ENCODE peak calls at places on chromosomes 4 and X, in eight cellular contexts. One of them, this sample, is unnamed.

GRCh38 chrX:115900425-115900824 is 270.1 kb upstream of the AGTR2 start:
- DNase-seq in CD4-positive, alpha-beta T cell: no peak
- DNase-seq in osteoblast: peak; percentile 32
- DNase-seq in astrocyte: no peak
- DNase-seq in HepG2: no peak
- DNase-seq in trophoblast cell: no peak
- DNase-seq in Karpas-422: no peak
- DNase-seq in RWPE2: no peak
- DNase-seq in this sample: no peak

GRCh38 chr4:114398386-114398785 is 200.2 kb upstream of the UGT8 start:
- DNase-seq in CD4-positive, alpha-beta T cell: no peak
- DNase-seq in osteoblast: no peak
- DNase-seq in astrocyte: no peak
- DNase-seq in HepG2: no peak
- DNase-seq in trophoblast cell: no peak
- DNase-seq in Karpas-422: no peak
- DNase-seq in RWPE2: no peak
- DNase-seq in this sample: no peak

GRCh38 chrX:94365736-94366135 is 691.7 kb downstream of the FAM133A start:
- DNase-seq in CD4-positive, alpha-beta T cell: no peak
- DNase-seq in osteoblast: no peak
- DNase-seq in astrocyte: no peak
- DNase-seq in HepG2: no peak
- DNase-seq in trophoblast cell: no peak
- DNase-seq in Karpas-422: no peak
- DNase-seq in RWPE2: no peak
- DNase-seq in this sample: no peak

GRCh38 chr4:80086296-80086695 is 13.3 kb upstream of the ANTXR2 start:
- DNase-seq in CD4-positive, alpha-beta T cell: no peak
- DNase-seq in osteoblast: no peak
- DNase-seq in astrocyte: no peak
- DNase-seq in HepG2: no peak
- DNase-seq in trophoblast cell: peak; percentile 69
- DNase-seq in Karpas-422: no peak
- DNase-seq in RWPE2: no peak
- DNase-seq in this sample: no peak

GRCh38 chr4:110484767-110485166 is 8.8 kb downstream of the ENPEP start:
- DNase-seq in CD4-positive, alpha-beta T cell: no peak
- DNase-seq in osteoblast: peak; percentile 60
- DNase-seq in astrocyte: peak; percentile 93
- DNase-seq in HepG2: no peak
- DNase-seq in trophoblast cell: peak; percentile 67
- DNase-seq in Karpas-422: no peak
- DNase-seq in RWPE2: no peak
- DNase-seq in this sample: peak; percentile 60

GRCh38 chr4:138235419-138235952 is 6.7 kb downstream of the SLC7A11 start:
- DNase-seq in CD4-positive, alpha-beta T cell: no peak
- DNase-seq in osteoblast: peak; percentile 53
- DNase-seq in astrocyte: peak; percentile 92
- DNase-seq in HepG2: no peak
- DNase-seq in trophoblast cell: peak; percentile 20
- DNase-seq in Karpas-422: no peak
- DNase-seq in RWPE2: no peak
- DNase-seq in this sample: peak; percentile 32

GRCh38 chr4:7653510-7654414 is 219.0 kb upstream of the PSAPL1 start:
- DNase-seq in CD4-positive, alpha-beta T cell: no peak
- DNase-seq in osteoblast: peak; percentile 91
- DNase-seq in astrocyte: no peak
- DNase-seq in HepG2: no peak
- DNase-seq in trophoblast cell: peak; percentile 30
- DNase-seq in Karpas-422: no peak
- DNase-seq in RWPE2: no peak
- DNase-seq in this sample: no peak

GRCh38 chrX:131617182-131617581 is 73.3 kb downstream of the OR13H1 start:
- DNase-seq in CD4-positive, alpha-beta T cell: no peak
- DNase-seq in osteoblast: no peak
- DNase-seq in astrocyte: peak; percentile 91
- DNase-seq in HepG2: no peak
- DNase-seq in trophoblast cell: no peak
- DNase-seq in Karpas-422: no peak
- DNase-seq in RWPE2: no peak
- DNase-seq in this sample: no peak

GRCh38 chrX:41529221-41529620 is 82.1 kb downstream of the NYX start:
- DNase-seq in CD4-positive, alpha-beta T cell: no peak
- DNase-seq in osteoblast: no peak
- DNase-seq in astrocyte: no peak
- DNase-seq in HepG2: no peak
- DNase-seq in trophoblast cell: peak; percentile 30
- DNase-seq in Karpas-422: no peak
- DNase-seq in RWPE2: no peak
- DNase-seq in this sample: no peak

GRCh38 chr4:178241601-178242118 is 799.4 kb upstream of the AGA start:
- DNase-seq in CD4-positive, alpha-beta T cell: no peak
- DNase-seq in osteoblast: no peak
- DNase-seq in astrocyte: no peak
- DNase-seq in HepG2: no peak
- DNase-seq in trophoblast cell: no peak
- DNase-seq in Karpas-422: no peak
- DNase-seq in RWPE2: no peak
- DNase-seq in this sample: no peak

GRCh38 chrX:140524556-140524955 is 19.7 kb upstream of the SOX3 start:
- DNase-seq in CD4-positive, alpha-beta T cell: no peak
- DNase-seq in osteoblast: no peak
- DNase-seq in astrocyte: peak; percentile 81
- DNase-seq in HepG2: no peak
- DNase-seq in trophoblast cell: no peak
- DNase-seq in Karpas-422: no peak
- DNase-seq in RWPE2: no peak
- DNase-seq in this sample: no peak

GRCh38 chr4:13306356-13306755 is 177.8 kb downstream of the RAB28 start:
- DNase-seq in CD4-positive, alpha-beta T cell: no peak
- DNase-seq in osteoblast: no peak
- DNase-seq in astrocyte: no peak
- DNase-seq in HepG2: no peak
- DNase-seq in trophoblast cell: no peak
- DNase-seq in Karpas-422: no peak
- DNase-seq in RWPE2: no peak
- DNase-seq in this sample: no peak

DNA sequence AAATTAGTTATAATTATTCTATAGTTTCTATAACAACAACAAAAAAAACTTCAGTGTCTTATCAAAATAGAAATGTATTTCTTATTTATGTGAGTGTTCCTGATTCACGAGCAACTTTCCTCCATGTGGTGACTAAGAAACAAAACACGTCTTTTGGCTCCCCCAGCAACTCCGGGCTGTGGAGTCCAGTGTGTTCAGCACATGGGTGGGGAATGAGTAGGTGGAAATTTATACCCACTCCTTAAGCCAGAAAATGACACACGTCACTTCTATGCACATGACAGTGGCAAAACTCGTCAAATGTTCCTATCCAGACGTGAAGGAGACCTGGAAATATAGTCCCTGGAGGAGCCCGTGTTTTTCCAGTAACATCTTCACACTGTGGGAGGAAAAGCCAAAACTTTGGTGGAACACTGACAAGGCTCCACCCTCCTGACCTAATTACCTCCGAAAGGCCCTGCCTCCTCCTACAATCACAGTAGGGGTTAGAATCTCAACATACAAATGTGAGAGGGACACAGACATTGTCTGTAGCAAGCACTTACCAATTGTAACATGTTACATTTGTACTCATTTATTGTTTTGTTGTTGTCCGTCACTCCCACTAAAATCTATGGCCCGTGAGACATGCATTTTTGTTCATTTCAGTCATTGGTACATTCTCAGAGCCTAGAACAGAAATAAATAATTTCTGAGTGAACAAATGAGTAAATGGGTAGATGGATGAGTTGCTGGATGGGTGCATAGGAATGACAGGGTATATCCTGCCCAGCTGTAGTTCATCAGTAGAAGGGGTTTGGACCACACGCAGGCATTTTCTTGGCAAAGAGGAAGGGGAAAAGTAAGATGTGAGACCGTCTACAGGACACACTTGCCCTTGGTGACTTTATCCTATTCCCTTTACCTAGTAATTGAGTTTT is 605.8 kb upstream of the TENM3 start:
- DNase-seq in CD4-positive, alpha-beta T cell: no peak
- DNase-seq in osteoblast: peak; percentile 27
- DNase-seq in astrocyte: peak; percentile 47
- DNase-seq in HepG2: no peak
- DNase-seq in trophoblast cell: no peak
- DNase-seq in Karpas-422: no peak
- DNase-seq in RWPE2: no peak
- DNase-seq in this sample: no peak
- H3K27ac ChIP-seq in CD4-positive, alpha-beta T cell: no peak overlapping the region
- H3K27ac ChIP-seq in osteoblast: peak overlapping the region; percentile 76
- H3K27ac ChIP-seq in astrocyte: peak overlapping the region; percentile 42
- H3K27ac ChIP-seq in HepG2: no peak overlapping the region
- H3K27ac ChIP-seq in trophoblast cell: no peak overlapping the region
- H3K27ac ChIP-seq in Karpas-422: no peak overlapping the region
- H3K27ac ChIP-seq in RWPE2: no peak overlapping the region
- H3K27ac ChIP-seq in this sample: no peak overlapping the region

GRCh38 chrX:129596077-129596476 is 56.0 kb downstream of the OCRL start:
- DNase-seq in CD4-positive, alpha-beta T cell: no peak
- DNase-seq in osteoblast: no peak
- DNase-seq in astrocyte: no peak
- DNase-seq in HepG2: no peak
- DNase-seq in trophoblast cell: no peak
- DNase-seq in Karpas-422: peak; percentile 55
- DNase-seq in RWPE2: no peak
- DNase-seq in this sample: no peak

GRCh38 chrX:129597905-129598304 is 56.9 kb downstream of the APLN start:
- DNase-seq in CD4-positive, alpha-beta T cell: no peak
- DNase-seq in osteoblast: no peak
- DNase-seq in astrocyte: no peak
- DNase-seq in HepG2: no peak
- DNase-seq in trophoblast cell: no peak
- DNase-seq in Karpas-422: peak; percentile 16
- DNase-seq in RWPE2: no peak
- DNase-seq in this sample: no peak

GRCh38 chrX:129600981-129601424 is 53.8 kb downstream of the APLN start:
- DNase-seq in CD4-positive, alpha-beta T cell: no peak
- DNase-seq in osteoblast: peak; percentile 85
- DNase-seq in astrocyte: no peak
- DNase-seq in HepG2: peak; percentile 4
- DNase-seq in trophoblast cell: peak; percentile 55
- DNase-seq in Karpas-422: peak; percentile 73
- DNase-seq in RWPE2: no peak
- DNase-seq in this sample: peak; percentile 19

GRCh38 chrX:129599996-129600395 is 54.8 kb downstream of the APLN start:
- DNase-seq in CD4-positive, alpha-beta T cell: no peak
- DNase-seq in osteoblast: no peak
- DNase-seq in astrocyte: no peak
- DNase-seq in HepG2: no peak
- DNase-seq in trophoblast cell: no peak
- DNase-seq in Karpas-422: no peak
- DNase-seq in RWPE2: no peak
- DNase-seq in this sample: no peak

DNA sequence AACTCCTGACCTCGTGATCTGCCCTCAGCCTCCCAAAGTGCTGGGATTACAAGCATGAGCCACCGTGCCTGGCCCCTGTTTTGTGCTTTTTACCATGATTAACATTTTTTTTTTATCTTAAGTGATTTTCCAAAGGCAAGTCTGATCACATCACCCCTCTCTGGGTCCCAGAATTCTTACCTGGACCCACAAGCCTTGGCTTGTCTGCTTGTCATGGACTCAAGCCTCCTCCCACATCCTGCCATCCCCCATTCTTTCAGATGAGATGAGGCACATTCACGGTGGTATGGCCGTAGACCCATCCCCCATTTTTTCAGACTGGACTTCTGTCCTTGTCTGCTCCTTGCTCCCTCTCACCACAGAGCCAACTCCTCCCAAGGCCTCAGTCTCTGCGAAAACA is 55.3 kb downstream of the APLN start:
- DNase-seq in CD4-positive, alpha-beta T cell: no peak
- DNase-seq in osteoblast: no peak
- DNase-seq in astrocyte: no peak
- DNase-seq in HepG2: no peak
- DNase-seq in trophoblast cell: no peak
- DNase-seq in Karpas-422: no peak
- DNase-seq in RWPE2: no peak
- DNase-seq in this sample: no peak
- H3K27ac ChIP-seq in CD4-positive, alpha-beta T cell: no peak overlapping the region
- H3K27ac ChIP-seq in osteoblast: no peak overlapping the region
- H3K27ac ChIP-seq in astrocyte: no peak overlapping the region
- H3K27ac ChIP-seq in HepG2: no peak overlapping the region
- H3K27ac ChIP-seq in trophoblast cell: no peak overlapping the region
- H3K27ac ChIP-seq in Karpas-422: no peak overlapping the region
- H3K27ac ChIP-seq in RWPE2: peak overlapping the region; percentile 57
- H3K27ac ChIP-seq in this sample: no peak overlapping the region

DNA sequence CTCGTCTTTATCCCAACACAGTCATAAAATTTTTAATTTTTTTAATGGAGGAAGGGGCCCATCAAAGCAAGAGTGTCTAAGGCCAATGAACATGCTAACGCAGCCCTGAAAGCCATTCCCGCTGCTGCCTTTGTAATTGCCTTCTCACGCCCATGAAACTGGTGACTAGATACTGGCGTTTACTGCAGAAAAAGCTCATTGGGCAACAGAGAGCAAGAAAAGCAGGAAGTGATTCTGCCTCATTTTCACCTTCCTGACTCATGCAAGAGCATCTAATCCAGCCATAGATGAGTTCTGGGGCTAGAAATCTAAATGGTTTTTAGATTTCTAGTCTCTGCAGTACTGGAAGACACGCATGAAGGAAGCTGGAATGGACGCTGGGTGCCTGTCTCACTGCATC is 72.5 kb downstream of the ANXA3 start:
- DNase-seq in CD4-positive, alpha-beta T cell: no peak
- DNase-seq in osteoblast: no peak
- DNase-seq in astrocyte: no peak
- DNase-seq in HepG2: no peak
- DNase-seq in trophoblast cell: peak; percentile 64
- DNase-seq in Karpas-422: no peak
- DNase-seq in RWPE2: no peak
- DNase-seq in this sample: no peak
- H3K27ac ChIP-seq in CD4-positive, alpha-beta T cell: no peak overlapping the region
- H3K27ac ChIP-seq in osteoblast: no peak overlapping the region
- H3K27ac ChIP-seq in astrocyte: no peak overlapping the region
- H3K27ac ChIP-seq in HepG2: no peak overlapping the region
- H3K27ac ChIP-seq in trophoblast cell: no peak overlapping the region
- H3K27ac ChIP-seq in Karpas-422: no peak overlapping the region
- H3K27ac ChIP-seq in RWPE2: no peak overlapping the region
- H3K27ac ChIP-seq in this sample: no peak overlapping the region

DNA sequence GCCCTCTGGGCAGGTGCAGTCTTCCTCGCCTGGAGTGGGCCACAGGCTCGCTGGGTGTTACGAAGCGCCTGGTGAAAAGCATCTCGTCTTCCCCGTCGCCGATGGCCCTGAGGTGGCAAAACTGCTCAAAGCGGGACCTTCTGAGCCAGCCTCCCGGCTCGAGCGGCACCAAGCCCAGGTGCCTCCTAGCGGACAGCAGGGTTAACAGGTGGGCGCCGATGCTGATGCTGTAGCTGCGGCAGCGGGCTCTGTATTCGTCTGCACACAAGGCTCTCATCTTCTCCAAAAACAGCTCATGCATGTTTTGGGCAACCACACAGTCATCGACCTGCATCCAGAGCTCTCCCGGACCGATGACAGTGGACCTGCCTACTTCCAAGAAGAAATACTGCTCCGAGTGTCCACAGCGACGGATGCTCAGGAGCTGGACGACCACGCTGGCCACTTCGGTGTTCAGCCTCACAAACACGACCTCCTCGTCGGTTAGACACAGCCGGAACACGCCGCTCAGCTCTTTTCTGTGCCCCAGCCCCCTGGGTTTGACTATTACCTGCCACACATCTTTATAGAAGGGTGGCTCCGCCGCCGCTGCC is 1.2 kb downstream of the IRS4 start:
- DNase-seq in CD4-positive, alpha-beta T cell: no peak
- DNase-seq in osteoblast: peak; percentile 77
- DNase-seq in astrocyte: no peak
- DNase-seq in HepG2: no peak
- DNase-seq in trophoblast cell: peak; percentile 20
- DNase-seq in Karpas-422: no peak
- DNase-seq in RWPE2: no peak
- DNase-seq in this sample: no peak
- H3K27ac ChIP-seq in CD4-positive, alpha-beta T cell: no peak overlapping the region
- H3K27ac ChIP-seq in osteoblast: no peak overlapping the region
- H3K27ac ChIP-seq in astrocyte: no peak overlapping the region
- H3K27ac ChIP-seq in HepG2: no peak overlapping the region
- H3K27ac ChIP-seq in trophoblast cell: no peak overlapping the region
- H3K27ac ChIP-seq in Karpas-422: no peak overlapping the region
- H3K27ac ChIP-seq in RWPE2: no peak overlapping the region
- H3K27ac ChIP-seq in this sample: no peak overlapping the region